ENCODE peak calls at places on chromosome 19, in eight cellular contexts. J is cardiac muscle cell, C is Panc1, R is kidney epithelial cell, Q is thoracic aorta, A is PC-9, Z is fibroblast of lung, O is spleen. U is an unnamed sample. For H3K27me3, the result is how much of the 10 kb centered on the place peaks cover.

GRCh38 chr19:48553676-48554384 is 1.9 kb downstream of the SULT2B1 start:
- DNase-seq in Q (no peak), A (peak), Z (peak), J (peak), O (no peak), R (no peak), C (no peak), U (peak)

GRCh38 chr19:38728752-38729541 is 15.3 kb downstream of the CAPN12 start:
- DNase-seq in A (no peak), O (peak), C (no peak), Q (no peak), Z (no peak), J (no peak), R (no peak), U (no peak)

GRCh38 chr19:13079542-13079986 is 23.1 kb downstream of the LYL1 start:
- DNase-seq in O (no peak), C (no peak), Z (peak), J (no peak), Q (no peak), R (no peak), A (peak), U (peak)

GRCh38 chr19:4429266-4430200 is 27.1 kb downstream of the CHAF1A start:
- DNase-seq in A (no peak), Q (no peak), J (no peak), C (no peak), O (no peak), R (no peak), Z (peak), U (no peak)

GRCh38 chr19:8109455-8109854 is 39.9 kb downstream of the FBN3 start:
- DNase-seq in A (no peak), Z (no peak), R (no peak), J (no peak), Q (no peak), O (no peak), C (no peak), U (no peak)

GRCh38 chr19:35168261-35168660 is 13.7 kb downstream of the FXYD5 start:
- DNase-seq in R (no peak), Q (no peak), C (no peak), Z (no peak), J (no peak), O (no peak), A (peak), U (no peak)

GRCh38 chr19:10158485-10158884 is 36.3 kb downstream of the DNMT1 start:
- DNase-seq in R (no peak), C (no peak), Z (no peak), Q (no peak), J (no peak), O (no peak), A (no peak), U (no peak)

GRCh38 chr19:16444273-16444597 is 27.5 kb downstream of the EPS15L1 start:
- DNase-seq in J (no peak), Q (no peak), O (no peak), A (no peak), R (no peak), C (no peak), Z (no peak), U (no peak)

GRCh38 chr19:18650468-18651001 is 13.7 kb downstream of the KLHL26 start:
- DNase-seq in J (no peak), Z (peak), Q (peak), A (no peak), O (no peak), R (no peak), C (no peak), U (peak)

GRCh38 chr19:4800591-4801081 is 9.1 kb downstream of the FEM1A start:
- DNase-seq in R (no peak), O (no peak), Q (no peak), Z (no peak), A (peak), C (no peak), J (no peak), U (no peak)

GRCh38 chr19:36488816-36489138 is 584 bp downstream of the ZNF566 start:
- DNase-seq in Q (no peak), A (no peak), C (no peak), O (no peak), J (peak), Z (peak), R (no peak), U (no peak)

GRCh38 chr19:58021541-58022282 is 12.1 kb upstream of the ZSCAN1 start:
- DNase-seq in R (no peak), Z (peak), Q (peak), A (peak), C (no peak), J (peak), O (peak), U (no peak)

GRCh38 chr19:35216026-35216832 is 12.3 kb downstream of the FAM187B start:
- DNase-seq in J (no peak), Z (no peak), O (peak), A (no peak), C (no peak), Q (no peak), R (no peak), U (peak)

GRCh38 chr19:5142725-5143097 is 173.8 kb downstream of the KDM4B start:
- DNase-seq in Z (no peak), R (no peak), Q (no peak), O (peak), A (no peak), J (no peak), C (no peak), U (no peak)

GRCh38 chr19:16834747-16835146 is 5.5 kb downstream of the SIN3B start:
- DNase-seq in J (no peak), C (no peak), A (no peak), R (no peak), Q (no peak), Z (no peak), O (no peak), U (no peak)

GRCh38 chr19:6887326-6887725 is at the start of gene ADGRE1:
- DNase-seq in A (no peak), Q (no peak), O (peak), Z (no peak), J (no peak), R (no peak), C (no peak), U (no peak)

GRCh38 chr19:14533450-14533849 is 4.1 kb downstream of the TECR start:
- DNase-seq in Q (no peak), J (no peak), Z (no peak), O (no peak), C (no peak), A (no peak), R (no peak), U (no peak)

GRCh38 chr19:29845576-29846176 is 33.9 kb downstream of the CCNE1 start:
- DNase-seq in Q (no peak), Z (no peak), O (peak), C (no peak), J (peak), R (no peak), A (peak), U (no peak)

GRCh38 chr19:14561832-14562351 is 10.0 kb downstream of the NDUFB7 start:
- DNase-seq in C (no peak), Q (no peak), R (no peak), Z (peak), A (peak), O (no peak), J (peak), U (no peak)

GRCh38 chr19:35353635-35354034 is 4.6 kb upstream of the FFAR3 start:
- DNase-seq in C (no peak), Z (peak), A (no peak), O (peak), J (no peak), R (no peak), Q (no peak), U (no peak)

GRCh38 chr19:41921280-41922219 is 6.7 kb downstream of the ERFL start:
- DNase-seq in Q (no peak), J (no peak), A (no peak), C (no peak), Z (no peak), R (no peak), O (no peak), U (no peak)
- H3K4me3 ChIP-seq in Q (no peak), J (no peak), A (no peak), C (no peak), Z (no peak), R (no peak), O (no peak), U (no peak)

GRCh38 chr19:41407271-41407670 is 9.7 kb downstream of the BCKDHA start:
- DNase-seq in Q (no peak), A (no peak), Z (no peak), R (peak), J (no peak), C (no peak), O (no peak), U (no peak)
- TF ChIP-seq CTCF in Q (no peak), A (no peak), Z (no peak), R (no peak), J (no peak), C (no peak), O (no peak), U (no peak)

DNA sequence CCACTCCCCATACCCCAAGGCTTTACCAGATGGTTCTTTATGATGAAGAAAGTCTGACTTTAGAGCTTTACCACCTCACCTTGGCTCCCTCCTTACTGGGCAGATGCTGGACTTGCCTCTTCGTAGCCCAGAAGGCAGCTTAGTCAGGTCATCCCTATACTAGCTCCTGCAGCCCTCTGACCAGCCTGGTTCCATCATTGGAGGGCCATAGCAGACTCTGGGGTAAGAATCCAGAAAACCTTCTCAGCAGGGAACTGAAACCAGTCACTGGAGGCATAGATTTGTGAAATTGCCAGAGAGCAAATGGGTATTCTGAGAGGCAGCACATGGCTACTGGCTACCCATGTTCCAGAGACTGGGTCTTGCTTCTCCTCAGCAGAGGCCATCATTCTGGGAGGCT is 21.8 kb upstream of the ZNF492 start:
- DNase-seq in J (no peak), Z (no peak), A (no peak), O (no peak), R (no peak), C (no peak), Q (no peak), U (no peak)
- H3K27me3 ChIP-seq in J (under half), Z (under half), A (under half), O (under half), R (under half), C (under half), Q (under half), U (under half)

GRCh38 chr19:575527-576506 is 3.4 kb downstream of the BSG start:
- DNase-seq in C (no peak), J (peak), R (no peak), Z (peak), A (peak), Q (no peak), O (no peak), U (no peak)
- H3K4me3 ChIP-seq in C (peak), J (peak), R (peak), Z (no peak), A (peak), Q (peak), O (no peak), U (peak)

GRCh38 chr19:52993342-52994178 is 20.2 kb upstream of the ERVV-1 start:
- DNase-seq in J (peak), O (peak), C (peak), Q (peak), A (peak), Z (peak), R (no peak), U (peak)
- TF ChIP-seq CTCF in J (peak), O (peak), C (peak), Q (peak), A (peak), Z (peak), R (peak), U (no peak)

U was measured in BJ.